ENCODE peak calls at places on chromosomes 7 and 10, in four cellular contexts. H, T, Q and M are unnamed samples.
A peak's percentile ranks its signal among the peaks of the same experiment; 100 is the strongest.

GRCh38 chr7:117227091-117227490 is 95.8 kb downstream of the WNT2 start:
- DNase-seq in H (no peak), T (no peak), Q (no peak), M (no peak)

GRCh38 chr7:20598479-20599419 is 16.7 kb upstream of the ABCB5 start:
- DNase-seq in H (no peak), Q (no peak), T (no peak), M (no peak)

GRCh38 chr7:45026013-45026412 is 26.0 kb downstream of the CCM2 start:
- DNase-seq in Q (no peak), H (no peak), T (no peak), M (no peak)

GRCh38 chr7:36037121-36037662 is 115.9 kb upstream of the EEPD1 start:
- DNase-seq in Q (peak; percentile 84), T (no peak), H (peak; percentile 94), M (no peak)

GRCh38 chr10:110209926-110210662 is 2.7 kb downstream of the MXI1 start:
- DNase-seq in T (peak; percentile 91), H (peak; percentile 23), Q (peak; percentile 88), M (peak; percentile 75)

GRCh38 chr7:2245883-2246679 is 4.1 kb downstream of the NUDT1 start:
- DNase-seq in Q (no peak), T (no peak), H (no peak), M (peak; percentile 78)

GRCh38 chr7:79282882-79283602 is 170.4 kb downstream of the MAGI2 start:
- DNase-seq in T (no peak), H (no peak), Q (no peak), M (no peak)

GRCh38 chr7:130732980-130733865 is 784 bp downstream of the KLF14 start:
- DNase-seq in Q (no peak), T (peak; percentile 90), H (peak; percentile 15), M (peak; percentile 64)

GRCh38 chr7:22935269-22935668 is 78.7 kb downstream of the HYCC1 start:
- DNase-seq in H (no peak), Q (no peak), T (no peak), M (no peak)

GRCh38 chr10:60139798-60140566 is 233.6 kb upstream of the CCDC6 start:
- DNase-seq in T (no peak), H (peak; percentile 19), Q (no peak), M (no peak)

GRCh38 chr10:4267084-4267774 is 482.2 kb upstream of the KLF6 start:
- DNase-seq in T (no peak), Q (no peak), H (no peak), M (no peak)

GRCh38 chr10:20892796-20893195 is 4.3 kb downstream of the NEBL start:
- DNase-seq in Q (no peak), T (no peak), H (no peak), M (no peak)

GRCh38 chr7:140330128-140330527 is 68.2 kb downstream of the SLC37A3 start:
- DNase-seq in T (peak; percentile 39), H (no peak), Q (peak; percentile 79), M (no peak)

GRCh38 chr10:64062793-64063192 is 541.6 kb downstream of the REEP3 start:
- DNase-seq in H (no peak), Q (no peak), T (no peak), M (no peak)

GRCh38 chr7:101804642-101805401 is 12.6 kb upstream of the CUX1 start:
- DNase-seq in T (peak; percentile 41), Q (no peak), H (no peak), M (no peak)

GRCh38 chr10:88991161-88991899 is 732 bp downstream of the FAS start:
- DNase-seq in H (peak; percentile 65), T (peak; percentile 92), Q (peak; percentile 88), M (peak; percentile 87)

DNA sequence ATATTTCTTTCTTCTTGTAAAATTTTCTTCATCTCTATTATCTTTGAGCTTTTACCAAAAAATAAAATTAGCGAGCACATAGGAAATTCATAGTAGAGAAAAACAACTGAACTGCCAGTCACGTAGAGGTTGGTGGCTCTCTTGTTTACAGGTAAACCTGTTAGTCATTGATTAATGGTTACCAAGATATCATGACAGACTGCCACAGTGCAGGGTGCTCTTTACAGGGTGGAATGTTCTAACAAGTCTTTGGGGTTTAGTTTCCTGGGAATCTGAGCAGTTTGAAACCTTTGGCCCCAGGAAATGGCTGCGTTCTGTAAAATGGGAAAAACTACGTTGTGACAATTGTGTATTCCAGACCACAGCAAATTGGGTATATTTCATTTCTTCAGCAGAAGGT is 407.3 kb upstream of the ADARB2 start:
- DNase-seq in T (no peak), Q (no peak), H (no peak), M (no peak)
- H3K27ac ChIP-seq in T (no peak overlapping the region), Q (no peak overlapping the region), H (no peak overlapping the region), M (no peak overlapping the region)

GRCh38 chr7:99324966-99325596 is 617 bp upstream of the ARPC1A start:
- DNase-seq in T (peak; percentile 79), H (no peak), Q (no peak), M (no peak)

GRCh38 chr7:99325597-99326407 is at the start of gene ARPC1A:
- DNase-seq in H (peak; percentile 81), T (peak; percentile 97), Q (peak; percentile 94), M (peak; percentile 96)

GRCh38 chr7:99331002-99331401 is 5.3 kb downstream of the ARPC1A start:
- DNase-seq in T (no peak), Q (no peak), H (no peak), M (no peak)

GRCh38 chr7:99324559-99324958 is 1.1 kb upstream of the ARPC1A start:
- DNase-seq in Q (no peak), T (no peak), H (no peak), M (no peak)

DNA sequence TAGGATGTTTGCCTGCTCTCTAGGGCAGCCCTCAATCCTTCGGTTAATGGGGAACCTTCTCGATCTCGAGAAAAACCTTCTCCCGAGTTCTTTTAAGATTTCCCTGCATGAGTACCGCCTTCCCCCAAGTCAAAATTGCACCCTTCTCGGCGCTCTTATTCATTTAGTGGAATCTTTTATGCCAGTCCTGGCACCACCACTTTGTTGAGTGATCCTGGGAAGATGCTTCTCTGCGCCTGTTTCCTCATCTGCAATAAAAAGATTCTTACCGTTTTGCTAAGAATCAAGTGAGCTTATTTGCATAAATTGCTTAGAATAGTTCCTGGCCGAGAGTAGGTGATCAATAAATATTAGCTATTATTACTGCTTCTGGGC is 697 bp downstream of the ARPC1A start:
- DNase-seq in Q (no peak), H (no peak), T (no peak), M (no peak)
- H3K4me1 ChIP-seq in Q (peaks cover 26% of the 10 kb centered on the region), H (peaks cover 10% of the 10 kb centered on the region), T (peaks cover 23% of the 10 kb centered on the region), M (peaks cover 42% of the 10 kb centered on the region)

GRCh38 chr10:5943536-5943935 is 33.8 kb downstream of the IL15RA start:
- DNase-seq in Q (peak; percentile 79), H (no peak), T (no peak), M (peak; percentile 73)
- H3K4me3 ChIP-seq in Q (peak overlapping the region; percentile 25), H (no peak overlapping the region), T (no peak overlapping the region), M (peak overlapping the region; percentile 44)

GRCh38 chr7:25595931-25596330 is 367.6 kb upstream of the NPVF start:
- DNase-seq in Q (no peak), H (no peak), T (no peak), M (no peak)
- H3K27ac ChIP-seq in Q (no peak overlapping the region), H (no peak overlapping the region), T (no peak overlapping the region), M (no peak overlapping the region)

DNA sequence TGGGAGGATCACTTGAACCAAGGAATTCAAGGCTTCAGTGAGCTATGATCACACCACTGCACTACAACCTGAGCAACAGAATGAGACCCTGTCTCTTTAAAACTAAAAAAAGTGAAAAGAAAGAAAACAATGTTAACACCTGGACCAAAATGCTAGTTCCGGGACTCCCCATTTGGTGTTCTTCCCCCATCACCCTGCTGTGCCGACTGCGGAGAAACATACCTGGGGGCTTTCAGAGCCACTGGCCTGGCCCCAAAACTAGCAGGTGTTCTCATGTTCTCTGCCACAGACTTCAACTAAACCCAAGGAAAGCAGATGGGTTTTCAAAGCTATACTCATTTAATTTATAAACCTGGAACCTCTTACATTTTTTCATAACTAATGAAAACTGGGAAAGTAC is 250.9 kb downstream of the KIAA1217 start:
- DNase-seq in H (no peak), Q (no peak), T (no peak), M (no peak)
- H3K4me1 ChIP-seq in H (no peaks in the 10 kb centered on the region), Q (no peaks in the 10 kb centered on the region), T (peaks cover 3% of the 10 kb centered on the region), M (peaks cover 21% of the 10 kb centered on the region)

GRCh38 chr7:135758531-135758932 is 9.9 kb upstream of the FAM180A start:
- DNase-seq in Q (peak; percentile 77), H (no peak), T (no peak), M (no peak)

GRCh38 chr7:135759537-135759936 is 10.9 kb upstream of the FAM180A start:
- DNase-seq in H (no peak), T (no peak), Q (no peak), M (no peak)

GRCh38 chr7:135756191-135756590 is 7.6 kb upstream of the FAM180A start:
- DNase-seq in Q (no peak), T (no peak), H (no peak), M (no peak)

GRCh38 chr7:135755351-135755753 is 6.7 kb upstream of the FAM180A start:
- DNase-seq in Q (no peak), H (no peak), T (no peak), M (no peak)

DNA sequence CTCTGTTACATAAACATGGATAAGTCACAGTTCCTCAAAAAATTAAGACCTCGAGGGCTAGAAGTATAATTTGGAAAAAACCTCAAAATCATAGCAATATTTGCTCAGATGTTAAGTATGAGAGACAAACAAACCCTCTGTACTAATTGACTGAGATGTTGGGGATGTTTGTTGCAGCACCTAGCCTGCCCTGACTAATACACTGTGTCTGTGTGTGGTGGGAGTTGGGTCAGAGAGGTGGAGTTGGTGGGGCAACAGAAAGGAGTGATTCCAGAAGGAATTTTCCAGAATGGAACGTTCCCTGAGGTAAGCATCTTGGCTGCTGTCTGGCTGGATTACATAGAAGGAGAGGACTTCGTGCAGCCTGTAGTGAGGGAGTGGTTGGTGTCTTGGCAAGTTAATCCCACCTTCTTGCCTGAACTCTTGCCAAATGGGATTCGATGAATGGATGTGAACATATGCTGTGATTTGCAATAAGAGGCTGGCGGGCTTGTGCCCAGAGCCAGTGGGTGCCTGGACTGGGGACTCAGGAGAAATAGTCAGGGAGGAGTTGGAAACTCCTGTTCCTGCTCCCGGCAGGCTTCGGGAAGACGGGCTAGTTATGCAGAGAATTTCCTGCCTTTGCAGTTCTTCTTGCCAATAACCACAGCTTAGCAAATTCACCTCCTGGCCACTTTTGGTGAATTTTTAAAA is 9.3 kb upstream of the FAM180A start:
- DNase-seq in T (no peak), H (no peak), Q (peak; percentile 76), M (no peak)
- H3K4me3 ChIP-seq in T (no peak overlapping the region), H (no peak overlapping the region), Q (peak overlapping the region; percentile 37), M (peak overlapping the region; percentile 38)

DNA sequence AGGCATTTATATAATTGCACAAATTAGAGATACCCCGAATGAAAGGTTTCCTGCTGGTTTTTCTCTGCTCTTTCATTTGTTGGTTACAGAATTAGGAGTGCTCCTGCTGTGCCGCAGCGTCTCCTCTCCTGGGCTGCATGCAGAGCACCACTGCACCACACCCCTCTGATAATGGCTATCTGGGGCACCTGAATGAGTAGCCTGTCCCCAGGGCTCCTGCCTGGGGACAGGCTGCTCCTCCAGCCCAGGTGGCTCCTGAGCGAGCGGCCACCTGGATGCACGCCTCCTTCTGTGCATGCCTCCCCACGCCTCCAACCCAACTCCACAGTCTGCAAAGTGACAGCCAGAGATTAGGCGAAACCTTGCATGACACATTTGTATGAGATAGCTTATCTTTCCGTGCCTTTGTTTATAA is 242.6 kb upstream of the FZD8 start:
- DNase-seq in Q (no peak), H (no peak), T (no peak), M (no peak)
- H3K27ac ChIP-seq in Q (no peak overlapping the region), H (no peak overlapping the region), T (no peak overlapping the region), M (no peak overlapping the region)